ENCODE peak calls at places on chromosomes 3 and 15, in five cellular contexts. One of them, this sample, is unnamed.

GRCh38 chr3:43328653-43329052 is 42.3 kb downstream of the SNRK start:
- DNase-seq in GM23338: no peak
- DNase-seq in GM12878: no peak
- DNase-seq in HCT116: no peak
- DNase-seq in endothelial cell of umbilical vein: no peak
- DNase-seq in this sample: no peak

GRCh38 chr3:73136941-73137340 is 75.5 kb downstream of the EBLN2 start:
- DNase-seq in GM23338: no peak
- DNase-seq in GM12878: no peak
- DNase-seq in HCT116: no peak
- DNase-seq in endothelial cell of umbilical vein: no peak
- DNase-seq in this sample: no peak

GRCh38 chr15:78988361-78988911 is 43.6 kb upstream of the CTSH start:
- DNase-seq in GM23338: no peak
- DNase-seq in GM12878: peak
- DNase-seq in HCT116: peak
- DNase-seq in endothelial cell of umbilical vein: peak
- DNase-seq in this sample: no peak

GRCh38 chr15:79635897-79636596 is 203.9 kb downstream of the MINAR1 start:
- DNase-seq in GM23338: no peak
- DNase-seq in GM12878: no peak
- DNase-seq in HCT116: no peak
- DNase-seq in endothelial cell of umbilical vein: no peak
- DNase-seq in this sample: no peak

GRCh38 chr3:56725175-56725574 is 42.1 kb upstream of the TASOR start:
- DNase-seq in GM23338: no peak
- DNase-seq in GM12878: peak
- DNase-seq in HCT116: no peak
- DNase-seq in endothelial cell of umbilical vein: no peak
- DNase-seq in this sample: peak

GRCh38 chr3:186839874-186840641 is 2.5 kb upstream of the ADIPOQ start:
- DNase-seq in GM23338: no peak
- DNase-seq in GM12878: no peak
- DNase-seq in HCT116: no peak
- DNase-seq in endothelial cell of umbilical vein: no peak
- DNase-seq in this sample: no peak

GRCh38 chr3:110750201-110750600 is 321.4 kb upstream of the NECTIN3 start:
- DNase-seq in GM23338: no peak
- DNase-seq in GM12878: no peak
- DNase-seq in HCT116: no peak
- DNase-seq in endothelial cell of umbilical vein: no peak
- DNase-seq in this sample: no peak

GRCh38 chr3:52240059-52240885 is 1.3 kb upstream of the TWF2 start:
- DNase-seq in GM23338: peak
- DNase-seq in GM12878: no peak
- DNase-seq in HCT116: peak
- DNase-seq in endothelial cell of umbilical vein: no peak
- DNase-seq in this sample: peak

GRCh38 chr15:57320543-57321220 is 55.6 kb upstream of the CGNL1 start:
- DNase-seq in GM23338: no peak
- DNase-seq in GM12878: no peak
- DNase-seq in HCT116: no peak
- DNase-seq in endothelial cell of umbilical vein: peak
- DNase-seq in this sample: no peak

GRCh38 chr3:112633757-112634156 is 7.2 kb downstream of the CCDC80 start:
- DNase-seq in GM23338: no peak
- DNase-seq in GM12878: no peak
- DNase-seq in HCT116: no peak
- DNase-seq in endothelial cell of umbilical vein: peak
- DNase-seq in this sample: no peak

GRCh38 chr3:178002113-178002512 is 534.1 kb upstream of the KCNMB2 start:
- DNase-seq in GM23338: no peak
- DNase-seq in GM12878: no peak
- DNase-seq in HCT116: no peak
- DNase-seq in endothelial cell of umbilical vein: no peak
- DNase-seq in this sample: no peak

GRCh38 chr15:88705769-88706165 is 67.0 kb downstream of the ISG20 start:
- DNase-seq in GM23338: no peak
- DNase-seq in GM12878: no peak
- DNase-seq in HCT116: no peak
- DNase-seq in endothelial cell of umbilical vein: no peak
- DNase-seq in this sample: no peak

GRCh38 chr15:88702983-88703382 is 64.2 kb downstream of the ISG20 start:
- DNase-seq in GM23338: no peak
- DNase-seq in GM12878: no peak
- DNase-seq in HCT116: no peak
- DNase-seq in endothelial cell of umbilical vein: no peak
- DNase-seq in this sample: no peak

GRCh38 chr15:88707766-88708165 is 69.0 kb downstream of the ISG20 start:
- DNase-seq in GM23338: no peak
- DNase-seq in GM12878: no peak
- DNase-seq in HCT116: no peak
- DNase-seq in endothelial cell of umbilical vein: no peak
- DNase-seq in this sample: no peak

GRCh38 chr15:88703533-88703932 is 64.7 kb downstream of the ISG20 start:
- DNase-seq in GM23338: no peak
- DNase-seq in GM12878: no peak
- DNase-seq in HCT116: no peak
- DNase-seq in endothelial cell of umbilical vein: no peak
- DNase-seq in this sample: no peak

DNA sequence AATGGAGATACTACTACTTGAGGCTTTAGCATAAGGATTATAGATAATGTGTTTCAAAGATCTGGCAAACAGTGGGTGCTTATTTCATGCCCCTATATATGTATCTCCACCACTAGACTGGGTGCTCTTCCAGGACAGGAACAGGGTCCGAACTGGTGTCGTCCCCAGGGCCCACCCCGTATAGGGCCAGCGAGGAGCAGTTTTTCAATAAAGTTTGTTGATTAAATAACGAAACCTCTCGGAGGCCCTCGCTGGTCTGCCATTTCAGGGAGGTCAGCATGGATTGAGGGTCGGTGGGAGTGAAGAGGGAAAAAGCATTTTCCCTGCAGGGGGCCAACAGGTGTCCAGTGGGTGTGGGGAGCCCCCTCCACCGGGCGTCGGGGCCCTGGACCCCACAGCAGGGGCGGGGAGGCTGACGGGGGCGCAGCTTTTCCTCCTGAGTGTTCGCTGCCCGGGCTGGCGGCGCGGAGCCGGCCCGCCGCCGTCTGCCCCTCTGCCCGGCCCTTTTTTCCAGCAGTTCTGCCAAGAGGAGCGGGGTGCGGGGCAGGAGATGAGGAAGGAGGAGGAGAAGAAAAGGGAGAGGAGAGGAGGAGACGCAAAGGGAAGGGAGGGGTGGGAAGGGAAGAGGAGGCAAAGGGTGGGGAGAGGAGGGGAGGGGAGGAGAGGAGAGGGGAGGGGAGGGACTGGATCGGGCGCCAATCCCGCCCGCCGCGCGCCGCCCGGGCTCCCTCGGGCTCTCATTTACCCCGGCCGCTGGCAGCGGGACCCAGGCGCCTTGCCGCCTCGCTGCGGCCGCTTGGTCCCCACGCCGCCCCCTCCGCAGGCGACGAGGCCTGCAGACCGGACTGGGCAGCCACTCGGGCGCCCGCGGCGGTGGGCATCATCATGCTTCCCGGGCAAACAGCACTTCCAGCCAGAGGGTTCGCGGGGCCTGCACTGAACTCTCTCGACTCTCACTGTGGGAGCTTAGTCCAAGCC is 66.3 kb downstream of the ISG20 start:
- DNase-seq in GM23338: peak
- DNase-seq in GM12878: no peak
- DNase-seq in HCT116: no peak
- DNase-seq in endothelial cell of umbilical vein: peak
- DNase-seq in this sample: no peak
- H2AFZ ChIP-seq in GM23338: peak
- H2AFZ ChIP-seq in GM12878: no peak
- H2AFZ ChIP-seq in HCT116: no peak
- H2AFZ ChIP-seq in endothelial cell of umbilical vein: peak
- H2AFZ ChIP-seq in this sample: no peak

GRCh38 chr15:59963925-59964324 is 40.2 kb upstream of the FOXB1 start:
- DNase-seq in GM23338: no peak
- DNase-seq in GM12878: no peak
- DNase-seq in HCT116: no peak
- DNase-seq in endothelial cell of umbilical vein: no peak
- DNase-seq in this sample: no peak
- H2AFZ ChIP-seq in GM23338: no peak
- H2AFZ ChIP-seq in GM12878: no peak
- H2AFZ ChIP-seq in HCT116: no peak
- H2AFZ ChIP-seq in endothelial cell of umbilical vein: no peak
- H2AFZ ChIP-seq in this sample: no peak

DNA sequence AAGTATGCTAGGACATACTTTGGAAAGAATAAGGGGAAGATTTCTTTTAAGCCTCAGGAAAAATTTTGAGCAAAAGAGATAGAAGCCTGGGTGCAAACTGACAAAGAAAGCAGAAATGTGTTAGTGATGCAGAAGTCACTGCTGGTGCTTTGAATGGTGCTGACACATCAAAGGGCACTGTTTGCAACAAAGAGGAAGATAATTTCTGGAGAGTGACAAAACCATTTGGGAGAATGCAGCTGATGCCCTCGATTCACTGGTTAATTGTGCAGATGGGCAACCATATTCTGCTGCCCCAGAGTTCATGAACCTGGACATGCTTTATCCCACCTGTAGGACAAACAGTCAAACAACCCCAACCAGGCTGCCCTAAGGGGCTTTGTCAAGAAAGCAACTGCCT is 11.0 kb upstream of the RAP2B start:
- DNase-seq in GM23338: no peak
- DNase-seq in GM12878: no peak
- DNase-seq in HCT116: no peak
- DNase-seq in endothelial cell of umbilical vein: no peak
- DNase-seq in this sample: no peak
- H2AFZ ChIP-seq in GM23338: no peak
- H2AFZ ChIP-seq in GM12878: no peak
- H2AFZ ChIP-seq in HCT116: peak
- H2AFZ ChIP-seq in endothelial cell of umbilical vein: no peak
- H2AFZ ChIP-seq in this sample: no peak

GRCh38 chr15:99434506-99435137 is 131.2 kb upstream of the MEF2A start:
- DNase-seq in GM23338: no peak
- DNase-seq in GM12878: no peak
- DNase-seq in HCT116: no peak
- DNase-seq in endothelial cell of umbilical vein: no peak
- DNase-seq in this sample: no peak
- H2AFZ ChIP-seq in GM23338: peak
- H2AFZ ChIP-seq in GM12878: no peak
- H2AFZ ChIP-seq in HCT116: peak
- H2AFZ ChIP-seq in endothelial cell of umbilical vein: no peak
- H2AFZ ChIP-seq in this sample: no peak

GRCh38 chr3:95707268-95707667 is 1107.1 kb upstream of the EPHA6 start:
- DNase-seq in GM23338: no peak
- DNase-seq in GM12878: no peak
- DNase-seq in HCT116: no peak
- DNase-seq in endothelial cell of umbilical vein: no peak
- DNase-seq in this sample: no peak
- H2AFZ ChIP-seq in GM23338: no peak
- H2AFZ ChIP-seq in GM12878: no peak
- H2AFZ ChIP-seq in HCT116: no peak
- H2AFZ ChIP-seq in endothelial cell of umbilical vein: no peak
- H2AFZ ChIP-seq in this sample: no peak

DNA sequence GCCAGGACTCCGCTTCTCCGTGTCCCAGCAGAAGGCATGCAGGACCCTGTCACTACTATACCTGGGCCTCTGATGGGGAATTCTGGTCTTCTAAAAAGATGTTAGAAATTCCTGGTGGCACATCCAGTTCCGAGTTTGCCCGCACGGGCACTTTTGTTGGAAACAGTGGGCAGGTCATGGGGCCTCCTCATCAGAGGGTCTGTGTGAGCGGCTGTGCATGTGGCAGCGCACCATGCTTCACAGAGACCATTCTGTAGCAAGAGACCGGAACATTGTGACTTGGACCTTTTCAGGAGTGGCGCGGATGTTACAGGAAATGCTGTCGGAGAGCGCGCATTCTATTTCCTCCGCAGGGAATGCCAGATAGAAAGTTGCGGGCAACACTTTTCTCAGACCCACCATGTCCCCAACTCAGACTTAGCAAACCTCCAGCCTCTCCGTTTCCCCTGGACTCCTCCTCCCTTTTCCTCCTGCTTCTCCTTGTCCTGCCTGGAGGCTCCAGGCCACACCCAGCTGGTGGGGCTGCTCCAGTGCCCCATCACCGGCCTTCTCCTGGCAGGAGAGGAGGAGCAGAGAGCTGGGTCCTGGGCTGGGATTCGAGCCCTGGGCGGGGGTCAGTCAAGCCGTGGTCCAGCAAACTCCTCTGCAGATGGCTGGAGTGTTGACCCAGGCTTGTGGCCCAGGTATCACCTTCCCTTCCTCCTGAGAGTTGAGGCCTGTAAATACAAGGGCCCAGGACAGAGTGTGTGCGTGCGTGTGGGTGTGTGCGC is 46.6 kb downstream of the KLF13 start:
- DNase-seq in GM23338: no peak
- DNase-seq in GM12878: no peak
- DNase-seq in HCT116: no peak
- DNase-seq in endothelial cell of umbilical vein: no peak
- DNase-seq in this sample: no peak
- H2AFZ ChIP-seq in GM23338: no peak
- H2AFZ ChIP-seq in GM12878: no peak
- H2AFZ ChIP-seq in HCT116: no peak
- H2AFZ ChIP-seq in endothelial cell of umbilical vein: no peak
- H2AFZ ChIP-seq in this sample: no peak

DNA sequence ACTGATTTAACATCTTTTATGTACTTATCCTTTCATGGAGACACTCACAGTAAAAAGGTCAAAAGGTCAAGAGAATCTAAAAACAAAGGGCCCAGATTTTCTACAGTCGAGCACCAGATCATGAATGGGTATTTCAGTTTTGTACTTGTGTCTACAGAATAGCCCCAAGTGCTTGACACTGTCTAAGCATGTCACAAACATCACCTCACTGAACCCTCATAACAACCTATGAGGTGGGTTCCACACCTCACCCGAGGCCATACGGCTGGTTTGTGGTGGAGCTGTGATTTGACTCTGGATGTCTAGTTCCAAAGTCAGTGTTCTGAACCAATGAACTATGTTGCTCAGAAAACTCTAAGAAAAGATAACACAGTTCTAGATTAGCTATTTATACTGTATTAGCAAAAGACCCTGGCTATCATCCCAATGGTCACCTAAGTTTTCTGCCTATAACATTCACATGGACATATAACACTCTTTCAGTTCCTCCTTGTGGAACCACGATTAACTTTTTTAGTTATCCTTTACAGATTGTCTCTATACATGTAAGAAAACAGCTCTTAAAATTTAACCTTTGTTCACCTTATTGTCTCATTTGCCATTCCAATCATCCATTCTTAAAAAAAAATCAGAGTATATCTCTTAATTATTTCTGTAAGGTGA is 25.5 kb downstream of the TM6SF1 start:
- DNase-seq in GM23338: no peak
- DNase-seq in GM12878: no peak
- DNase-seq in HCT116: no peak
- DNase-seq in endothelial cell of umbilical vein: no peak
- DNase-seq in this sample: no peak
- H2AFZ ChIP-seq in GM23338: no peak
- H2AFZ ChIP-seq in GM12878: no peak
- H2AFZ ChIP-seq in HCT116: no peak
- H2AFZ ChIP-seq in endothelial cell of umbilical vein: no peak
- H2AFZ ChIP-seq in this sample: no peak

GRCh38 chr3:166743463-166744134 is 636.5 kb downstream of the ZBBX start:
- DNase-seq in GM23338: peak
- DNase-seq in GM12878: no peak
- DNase-seq in HCT116: no peak
- DNase-seq in endothelial cell of umbilical vein: no peak
- DNase-seq in this sample: no peak
- H2AFZ ChIP-seq in GM23338: peak
- H2AFZ ChIP-seq in GM12878: no peak
- H2AFZ ChIP-seq in HCT116: peak
- H2AFZ ChIP-seq in endothelial cell of umbilical vein: no peak
- H2AFZ ChIP-seq in this sample: no peak

GRCh38 chr3:32817195-32817560 is 619 bp upstream of the TRIM71 start:
- DNase-seq in GM23338: no peak
- DNase-seq in GM12878: no peak
- DNase-seq in HCT116: no peak
- DNase-seq in endothelial cell of umbilical vein: no peak
- DNase-seq in this sample: no peak
- H2AFZ ChIP-seq in GM23338: no peak
- H2AFZ ChIP-seq in GM12878: no peak
- H2AFZ ChIP-seq in HCT116: no peak
- H2AFZ ChIP-seq in endothelial cell of umbilical vein: no peak
- H2AFZ ChIP-seq in this sample: no peak

This sample was measured in MM.1S.